ENCODE peak calls at places on chromosomes 3 and 15, in six cellular contexts. D is tibial artery; E is endodermal cell; F is GM23248; O is SJSA1; L is CD8-positive, alpha-beta memory T cell. V is an unnamed sample.
A peak's percentile ranks its signal among the peaks of the same experiment; 100 is the strongest.

GRCh38 chr3:135248217-135248616 is 453.2 kb downstream of the EPHB1 start:
- DNase-seq in D (no peak), E (no peak), F (no peak), O (no peak), L (no peak), V (no peak)

GRCh38 chr3:14288833-14289451 is 110.3 kb downstream of the LSM3 start:
- DNase-seq in D (no peak), E (peak; percentile 55), F (no peak), O (no peak), L (no peak), V (no peak)

GRCh38 chr3:38655708-38656300 is 6.3 kb upstream of the SCN5A start:
- DNase-seq in D (no peak), E (peak; percentile 75), F (peak; percentile 51), O (peak; percentile 33), L (peak; percentile 13), V (no peak)

GRCh38 chr3:114320251-114320650 is 26.4 kb downstream of the TIGIT start:
- DNase-seq in D (no peak), E (no peak), F (peak; percentile 21), O (no peak), L (no peak), V (no peak)

GRCh38 chr15:89999676-90000174 is 1.4 kb upstream of the ZNF710 start:
- DNase-seq in D (peak; percentile 26), E (peak; percentile 85), F (peak; percentile 53), O (no peak), L (no peak), V (no peak)

GRCh38 chr3:46670891-46671427 is 22.5 kb downstream of the ALS2CL start:
- DNase-seq in D (no peak), E (peak; percentile 44), F (no peak), O (no peak), L (no peak), V (no peak)

GRCh38 chr3:69288161-69288895 is 97.6 kb downstream of the FRMD4B start:
- DNase-seq in D (no peak), E (peak; percentile 89), F (no peak), O (peak; percentile 10), L (no peak), V (peak; percentile 60)

GRCh38 chr15:20652914-20653313 is 111.3 kb upstream of the GOLGA6L6 start:
- DNase-seq in D (no peak), E (no peak), F (no peak), O (no peak), L (no peak), V (no peak)

GRCh38 chr3:56622381-56622780 is 60.7 kb downstream of the TASOR start:
- DNase-seq in D (no peak), E (no peak), F (no peak), O (no peak), L (no peak), V (no peak)

GRCh38 chr3:105965384-105965783 is 96.6 kb upstream of the CBLB start:
- DNase-seq in D (no peak), E (no peak), F (peak; percentile 55), O (no peak), L (no peak), V (no peak)

GRCh38 chr15:69852482-69853275 is 245.0 kb downstream of the TLE3 start:
- DNase-seq in D (no peak), E (no peak), F (peak; percentile 37), O (peak; percentile 93), L (no peak), V (no peak)

GRCh38 chr3:51539291-51539891 is 872 bp downstream of the RAD54L2 start:
- DNase-seq in D (no peak), E (peak; percentile 77), F (peak; percentile 90), O (peak; percentile 43), L (no peak), V (peak; percentile 43)

GRCh38 chr3:37237252-37237651 is 62.9 kb upstream of the LRRFIP2 start:
- DNase-seq in D (no peak), E (no peak), F (no peak), O (no peak), L (no peak), V (no peak)

GRCh38 chr3:10340476-10340875 is 19.6 kb upstream of the SEC13 start:
- DNase-seq in D (no peak), E (no peak), F (no peak), O (no peak), L (no peak), V (no peak)

GRCh38 chr3:10340046-10340445 is 19.1 kb upstream of the SEC13 start:
- DNase-seq in D (no peak), E (no peak), F (no peak), O (no peak), L (no peak), V (no peak)

GRCh38 chr3:10342781-10343180 is 21.9 kb upstream of the SEC13 start:
- DNase-seq in D (no peak), E (no peak), F (no peak), O (no peak), L (no peak), V (no peak)

GRCh38 chr3:10343526-10343925 is 22.6 kb upstream of the SEC13 start:
- DNase-seq in D (no peak), E (no peak), F (no peak), O (no peak), L (no peak), V (no peak)

GRCh38 chr3:10341901-10342398 is 21.0 kb upstream of the SEC13 start:
- DNase-seq in D (no peak), E (no peak), F (no peak), O (no peak), L (no peak), V (no peak)
- H3K27me3 ChIP-seq in D (peaks cover 12% of the 10 kb centered on the region), E (no peaks in the 10 kb centered on the region), F (peaks cover 11% of the 10 kb centered on the region), O (no peaks in the 10 kb centered on the region), L (no peaks in the 10 kb centered on the region), V (peaks cover 1% of the 10 kb centered on the region)

GRCh38 chr3:196655496-196655895 is 16.0 kb downstream of the NRROS start:
- DNase-seq in D (no peak), E (no peak), F (no peak), O (no peak), L (no peak), V (no peak)
- H3K27me3 ChIP-seq in D (peaks cover 3% of the 10 kb centered on the region), E (no peaks in the 10 kb centered on the region), F (no peaks in the 10 kb centered on the region), O (peaks cover 5% of the 10 kb centered on the region), L (no peaks in the 10 kb centered on the region), V (no peaks in the 10 kb centered on the region)

GRCh38 chr3:150136242-150136641 is 165.5 kb upstream of the PFN2 start:
- DNase-seq in D (no peak), E (no peak), F (no peak), O (no peak), L (no peak), V (no peak)
- H3K27me3 ChIP-seq in D (no peaks in the 10 kb centered on the region), E (no peaks in the 10 kb centered on the region), F (no peaks in the 10 kb centered on the region), O (no peaks in the 10 kb centered on the region), L (no peaks in the 10 kb centered on the region), V (no peaks in the 10 kb centered on the region)

GRCh38 chr15:67835349-67836133 is 4.3 kb downstream of the RNU6-1 start:
- DNase-seq in D (no peak), E (peak; percentile 82), F (no peak), O (no peak), L (no peak), V (no peak)

GRCh38 chr15:67836134-67836455 is 3.8 kb downstream of the RNU6-1 start:
- DNase-seq in D (no peak), E (no peak), F (peak; percentile 50), O (no peak), L (no peak), V (no peak)

GRCh38 chr15:67836955-67837354 is 2.9 kb downstream of the RNU6-1 start:
- DNase-seq in D (no peak), E (peak; percentile 66), F (no peak), O (no peak), L (no peak), V (no peak)

GRCh38 chr15:67834593-67835348 is 5.1 kb downstream of the RNU6-1 start:
- DNase-seq in D (no peak), E (peak; percentile 80), F (no peak), O (no peak), L (no peak), V (no peak)

GRCh38 chr15:67836477-67836876 is 3.4 kb downstream of the RNU6-1 start:
- DNase-seq in D (peak; percentile 53), E (peak; percentile 81), F (peak; percentile 65), O (peak; percentile 38), L (peak; percentile 47), V (peak; percentile 62)
- H3K27me3 ChIP-seq in D (peaks cover 45% of the 10 kb centered on the region), E (peaks cover 84% of the 10 kb centered on the region), F (peaks cover 43% of the 10 kb centered on the region), O (peaks cover 46% of the 10 kb centered on the region), L (peaks cover 39% of the 10 kb centered on the region), V (no peaks in the 10 kb centered on the region)

GRCh38 chr3:147360936-147361670 is 45.2 kb downstream of the ZIC4 start:
- DNase-seq in D (no peak), E (peak; percentile 78), F (peak; percentile 44), O (no peak), L (no peak), V (no peak)

GRCh38 chr3:147358144-147358992 is 48.0 kb downstream of the ZIC4 start:
- DNase-seq in D (no peak), E (no peak), F (no peak), O (no peak), L (no peak), V (no peak)

GRCh38 chr3:147356909-147357733 is 49.2 kb downstream of the ZIC4 start:
- DNase-seq in D (no peak), E (peak; percentile 89), F (peak; percentile 52), O (no peak), L (no peak), V (no peak)

GRCh38 chr3:147361671-147362420 is 44.5 kb downstream of the ZIC4 start:
- DNase-seq in D (no peak), E (peak; percentile 96), F (peak; percentile 41), O (peak; percentile 11), L (no peak), V (peak; percentile 65)

DNA sequence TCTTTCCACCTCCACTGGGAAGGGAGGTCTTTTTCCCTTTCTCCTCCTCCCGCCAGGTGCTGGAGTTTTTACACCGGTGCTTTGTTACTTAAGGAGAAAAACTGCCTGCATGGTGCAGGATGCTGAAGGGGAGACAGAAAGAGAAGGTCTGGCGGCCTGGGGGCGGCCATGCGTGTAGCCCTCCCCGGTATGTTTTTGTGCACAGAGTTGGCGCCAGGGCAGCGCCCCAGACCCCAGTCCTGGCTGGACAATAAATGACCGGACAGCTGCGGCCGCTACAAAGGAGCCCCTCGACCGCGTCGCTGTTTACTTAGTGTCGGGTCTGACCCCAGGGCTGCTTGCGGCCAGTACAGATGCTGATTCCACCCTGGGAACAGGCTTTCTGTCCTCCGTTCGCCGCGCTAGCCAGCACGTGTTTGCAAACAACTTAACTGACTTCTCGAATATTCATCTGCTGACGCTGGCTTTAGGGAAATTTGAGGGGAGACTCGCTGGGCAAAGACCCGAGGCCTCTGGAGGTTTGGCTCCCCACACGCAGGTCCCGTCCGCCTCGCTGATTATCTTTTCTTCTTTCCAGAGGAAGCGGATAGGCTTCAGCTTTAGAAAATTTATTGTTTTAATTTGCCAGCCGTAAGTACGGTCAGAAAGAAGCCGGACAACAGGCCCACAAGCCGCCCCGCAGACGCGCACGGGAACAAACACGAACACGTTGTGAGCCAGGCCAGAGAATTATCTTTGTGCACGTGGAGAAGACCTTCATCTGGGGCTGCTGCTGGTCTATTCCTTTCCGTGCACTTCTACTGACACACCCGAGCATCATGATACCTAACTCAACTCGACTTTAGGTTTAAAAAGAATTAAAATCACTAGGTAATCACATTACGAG is 46.9 kb downstream of the ZIC4 start:
- DNase-seq in D (no peak), E (peak; percentile 71), F (no peak), O (no peak), L (no peak), V (no peak)
- H3K27me3 ChIP-seq in D (peaks cover 82% of the 10 kb centered on the region), E (peaks cover 100% of the 10 kb centered on the region), F (peaks cover 72% of the 10 kb centered on the region), O (peaks cover 12% of the 10 kb centered on the region), L (peaks cover 12% of the 10 kb centered on the region), V (no peaks in the 10 kb centered on the region)

DNA sequence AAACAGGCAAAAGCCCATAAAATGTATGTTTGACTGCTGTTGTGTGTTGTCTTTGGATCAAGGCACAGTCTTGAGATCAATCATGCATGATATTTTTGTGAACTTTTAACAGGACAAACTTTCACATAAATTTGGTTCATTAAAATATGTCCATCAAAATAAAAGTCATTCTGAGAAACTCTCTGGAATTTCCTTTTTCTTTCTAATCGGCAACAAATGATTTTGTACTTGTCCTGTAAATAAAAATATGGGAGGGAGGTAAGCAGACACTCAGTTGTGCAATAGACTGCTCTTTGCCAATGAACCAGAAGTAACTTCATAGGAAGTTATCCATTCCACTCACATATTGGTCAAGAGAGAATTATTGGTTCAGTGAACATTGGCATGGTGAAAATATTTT is 943.5 kb downstream of the MCTP2 start:
- DNase-seq in D (no peak), E (no peak), F (peak; percentile 34), O (no peak), L (no peak), V (no peak)
- H3K27me3 ChIP-seq in D (no peaks in the 10 kb centered on the region), E (no peaks in the 10 kb centered on the region), F (no peaks in the 10 kb centered on the region), O (no peaks in the 10 kb centered on the region), L (no peaks in the 10 kb centered on the region), V (no peaks in the 10 kb centered on the region)

V was measured in Caco-2.